ENCODE peak calls at places on chromosomes 2 and 18, in four cellular contexts. One of them, this sample, is unnamed.

GRCh38 chr2:138600732-138601437 is 99.3 kb downstream of the SPOPL start:
- DNase-seq in effector memory CD4-positive, alpha-beta T cell: no peak
- DNase-seq in GM23248: peak; percentile 4
- DNase-seq in adrenal gland: no peak
- DNase-seq in this sample: no peak

GRCh38 chr2:66929632-66930385 is 467.3 kb upstream of the ETAA1 start:
- DNase-seq in effector memory CD4-positive, alpha-beta T cell: no peak
- DNase-seq in GM23248: peak; percentile 81
- DNase-seq in adrenal gland: peak; percentile 92
- DNase-seq in this sample: no peak

GRCh38 chr18:57009836-57010235 is 137.1 kb upstream of the BOD1L2 start:
- DNase-seq in effector memory CD4-positive, alpha-beta T cell: no peak
- DNase-seq in GM23248: no peak
- DNase-seq in adrenal gland: no peak
- DNase-seq in this sample: no peak

GRCh38 chr2:233079473-233079877 is 19.3 kb downstream of the INPP5D start:
- DNase-seq in effector memory CD4-positive, alpha-beta T cell: peak; percentile 23
- DNase-seq in GM23248: no peak
- DNase-seq in adrenal gland: no peak
- DNase-seq in this sample: no peak

GRCh38 chr2:24920813-24921441 is 890 bp upstream of the ADCY3 start:
- DNase-seq in effector memory CD4-positive, alpha-beta T cell: no peak
- DNase-seq in GM23248: no peak
- DNase-seq in adrenal gland: no peak
- DNase-seq in this sample: peak; percentile 78

GRCh38 chr2:45123065-45123464 is 113.8 kb upstream of the SIX2 start:
- DNase-seq in effector memory CD4-positive, alpha-beta T cell: no peak
- DNase-seq in GM23248: no peak
- DNase-seq in adrenal gland: no peak
- DNase-seq in this sample: no peak

GRCh38 chr2:203346624-203347023 is 18.4 kb downstream of the ABI2 start:
- DNase-seq in effector memory CD4-positive, alpha-beta T cell: no peak
- DNase-seq in GM23248: no peak
- DNase-seq in adrenal gland: no peak
- DNase-seq in this sample: no peak

GRCh38 chr2:240013343-240013742 is 11.8 kb downstream of the NDUFA10 start:
- DNase-seq in effector memory CD4-positive, alpha-beta T cell: no peak
- DNase-seq in GM23248: peak; percentile 38
- DNase-seq in adrenal gland: no peak
- DNase-seq in this sample: no peak

GRCh38 chr2:33214857-33215256 is 261.6 kb upstream of the RASGRP3 start:
- DNase-seq in effector memory CD4-positive, alpha-beta T cell: no peak
- DNase-seq in GM23248: no peak
- DNase-seq in adrenal gland: no peak
- DNase-seq in this sample: no peak

GRCh38 chr2:33213648-33214047 is 262.8 kb upstream of the RASGRP3 start:
- DNase-seq in effector memory CD4-positive, alpha-beta T cell: no peak
- DNase-seq in GM23248: no peak
- DNase-seq in adrenal gland: no peak
- DNase-seq in this sample: no peak

GRCh38 chr2:33215299-33215698 is 261.1 kb upstream of the RASGRP3 start:
- DNase-seq in effector memory CD4-positive, alpha-beta T cell: no peak
- DNase-seq in GM23248: peak; percentile 94
- DNase-seq in adrenal gland: peak; percentile 20
- DNase-seq in this sample: no peak

GRCh38 chr2:33213244-33213643 is 263.2 kb upstream of the RASGRP3 start:
- DNase-seq in effector memory CD4-positive, alpha-beta T cell: no peak
- DNase-seq in GM23248: no peak
- DNase-seq in adrenal gland: no peak
- DNase-seq in this sample: no peak

GRCh38 chr2:33214436-33214835 is 262.0 kb upstream of the RASGRP3 start:
- DNase-seq in effector memory CD4-positive, alpha-beta T cell: no peak
- DNase-seq in GM23248: no peak
- DNase-seq in adrenal gland: no peak
- DNase-seq in this sample: no peak
- H3K4me3 ChIP-seq in effector memory CD4-positive, alpha-beta T cell: no peak overlapping the region
- H3K4me3 ChIP-seq in GM23248: no peak overlapping the region
- H3K4me3 ChIP-seq in adrenal gland: no peak overlapping the region
- H3K4me3 ChIP-seq in this sample: no peak overlapping the region

GRCh38 chr2:98607104-98607503 is 1.2 kb downstream of the COA5 start:
- DNase-seq in effector memory CD4-positive, alpha-beta T cell: no peak
- DNase-seq in GM23248: no peak
- DNase-seq in adrenal gland: no peak
- DNase-seq in this sample: no peak

GRCh38 chr2:98606431-98606830 is 1.9 kb downstream of the COA5 start:
- DNase-seq in effector memory CD4-positive, alpha-beta T cell: no peak
- DNase-seq in GM23248: no peak
- DNase-seq in adrenal gland: no peak
- DNase-seq in this sample: no peak

GRCh38 chr2:98608962-98609604 is 694 bp downstream of the UNC50 start:
- DNase-seq in effector memory CD4-positive, alpha-beta T cell: no peak
- DNase-seq in GM23248: peak; percentile 78
- DNase-seq in adrenal gland: peak; percentile 28
- DNase-seq in this sample: peak; percentile 75

GRCh38 chr2:98608118-98608961 is at the start of the genes COA5 and UNC50:
- DNase-seq in effector memory CD4-positive, alpha-beta T cell: peak; percentile 86
- DNase-seq in GM23248: peak; percentile 96
- DNase-seq in adrenal gland: peak; percentile 87
- DNase-seq in this sample: peak; percentile 96

DNA sequence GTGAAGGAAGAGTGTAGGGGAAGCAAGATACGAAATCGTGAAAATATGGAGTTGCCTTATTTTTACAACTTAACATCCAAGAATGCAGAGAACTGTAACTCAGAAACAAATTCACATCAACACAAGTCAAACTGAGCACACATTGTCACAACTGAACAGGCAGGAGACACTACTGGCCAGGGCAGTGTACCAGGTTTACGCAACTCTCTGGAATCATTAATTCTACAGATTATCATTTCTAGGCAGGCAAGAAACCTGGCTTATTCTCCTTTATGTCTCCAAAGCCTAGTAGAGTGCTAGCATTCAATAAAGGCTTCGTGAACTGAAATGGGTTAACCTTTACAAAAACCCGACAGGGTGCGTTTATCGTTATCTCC is 583 bp downstream of the COA5 start:
- DNase-seq in effector memory CD4-positive, alpha-beta T cell: no peak
- DNase-seq in GM23248: peak; percentile 57
- DNase-seq in adrenal gland: no peak
- DNase-seq in this sample: no peak
- H3K36me3 ChIP-seq in effector memory CD4-positive, alpha-beta T cell: peaks cover 10% of the 10 kb centered on the region
- H3K36me3 ChIP-seq in GM23248: peaks cover 21% of the 10 kb centered on the region
- H3K36me3 ChIP-seq in adrenal gland: peaks cover 40% of the 10 kb centered on the region
- H3K36me3 ChIP-seq in this sample: peaks cover 14% of the 10 kb centered on the region

DNA sequence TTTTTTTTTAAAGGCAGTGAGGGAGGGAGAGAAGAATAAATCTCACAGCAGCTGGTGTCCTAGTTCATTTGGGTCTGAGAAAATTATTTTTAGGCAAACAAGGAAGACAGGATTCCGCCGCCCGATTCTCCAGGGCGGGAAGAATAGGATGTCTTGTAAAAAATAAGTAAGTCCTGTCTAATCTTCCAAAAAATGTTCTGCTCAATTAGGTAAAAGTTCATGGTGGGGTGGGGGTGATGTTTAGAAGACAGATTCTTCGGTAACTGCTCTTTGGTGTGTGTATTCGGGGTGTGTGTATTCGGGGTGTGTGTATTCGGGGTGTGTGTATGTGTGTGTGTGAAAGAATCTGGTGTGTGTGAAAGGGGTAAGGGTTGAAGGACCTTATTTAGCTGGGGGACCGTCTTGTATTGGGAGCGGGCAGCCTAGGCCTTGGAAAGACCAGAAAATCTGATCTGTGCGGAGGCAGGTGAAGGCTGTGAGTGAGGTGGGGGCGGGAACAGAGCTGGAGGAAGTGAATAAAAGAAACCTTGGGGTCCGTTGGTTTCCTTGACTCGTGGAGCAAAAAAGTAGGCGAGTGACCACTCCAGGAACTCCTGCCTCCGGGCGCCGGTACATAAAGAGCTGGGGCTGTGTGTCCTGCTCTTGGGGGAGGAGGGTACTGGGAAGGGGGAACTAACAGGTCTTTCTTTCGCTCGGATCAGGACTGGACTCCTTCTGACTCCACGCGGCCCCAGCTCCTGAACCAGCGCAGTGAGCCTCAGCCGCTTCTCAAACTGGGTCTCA is 4.4 kb upstream of the PAX3 start:
- DNase-seq in effector memory CD4-positive, alpha-beta T cell: no peak
- DNase-seq in GM23248: no peak
- DNase-seq in adrenal gland: no peak
- DNase-seq in this sample: peak; percentile 55
- H3K27me3 ChIP-seq in effector memory CD4-positive, alpha-beta T cell: peaks cover 89% of the 10 kb centered on the region
- H3K27me3 ChIP-seq in GM23248: peaks cover 100% of the 10 kb centered on the region
- H3K27me3 ChIP-seq in adrenal gland: peaks cover 94% of the 10 kb centered on the region
- H3K27me3 ChIP-seq in this sample: peaks cover 100% of the 10 kb centered on the region

GRCh38 chr2:133941666-133942065 is 312.2 kb upstream of the MGAT5 start:
- DNase-seq in effector memory CD4-positive, alpha-beta T cell: no peak
- DNase-seq in GM23248: no peak
- DNase-seq in adrenal gland: peak; percentile 37
- DNase-seq in this sample: no peak
- H3K4me3 ChIP-seq in effector memory CD4-positive, alpha-beta T cell: no peak overlapping the region
- H3K4me3 ChIP-seq in GM23248: no peak overlapping the region
- H3K4me3 ChIP-seq in adrenal gland: no peak overlapping the region
- H3K4me3 ChIP-seq in this sample: no peak overlapping the region

GRCh38 chr2:111981666-111982065 is 73.4 kb upstream of the TMEM87B start:
- DNase-seq in effector memory CD4-positive, alpha-beta T cell: no peak
- DNase-seq in GM23248: no peak
- DNase-seq in adrenal gland: no peak
- DNase-seq in this sample: no peak
- H3K36me3 ChIP-seq in effector memory CD4-positive, alpha-beta T cell: no peaks in the 10 kb centered on the region
- H3K36me3 ChIP-seq in GM23248: no peaks in the 10 kb centered on the region
- H3K36me3 ChIP-seq in adrenal gland: peaks cover 33% of the 10 kb centered on the region
- H3K36me3 ChIP-seq in this sample: peaks cover 3% of the 10 kb centered on the region

GRCh38 chr18:70758780-70759179 is 469.9 kb downstream of the SOCS6 start:
- DNase-seq in effector memory CD4-positive, alpha-beta T cell: no peak
- DNase-seq in GM23248: no peak
- DNase-seq in adrenal gland: no peak
- DNase-seq in this sample: no peak

DNA sequence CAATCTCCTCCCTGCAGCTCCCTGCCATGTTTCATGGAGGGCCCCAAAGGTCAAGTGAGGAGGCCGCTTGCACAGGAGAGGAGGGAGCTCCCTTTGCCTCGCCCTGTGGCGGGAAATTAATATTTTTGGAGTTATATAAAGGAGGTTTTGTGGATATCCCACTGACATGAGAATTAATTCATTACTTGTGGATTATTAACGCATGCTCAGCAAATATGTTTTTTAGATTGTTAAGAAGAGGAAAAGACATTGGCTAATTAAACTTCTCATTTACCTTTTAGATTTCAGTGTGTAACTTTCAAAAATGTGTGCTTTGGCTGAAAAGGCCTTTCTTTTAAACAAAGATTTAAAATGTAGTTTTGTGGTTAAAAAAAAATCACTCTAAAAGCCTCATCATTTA is 474.0 kb downstream of the SOCS6 start:
- DNase-seq in effector memory CD4-positive, alpha-beta T cell: no peak
- DNase-seq in GM23248: no peak
- DNase-seq in adrenal gland: no peak
- DNase-seq in this sample: no peak
- H3K27me3 ChIP-seq in effector memory CD4-positive, alpha-beta T cell: no peaks in the 10 kb centered on the region
- H3K27me3 ChIP-seq in GM23248: no peaks in the 10 kb centered on the region
- H3K27me3 ChIP-seq in adrenal gland: no peaks in the 10 kb centered on the region
- H3K27me3 ChIP-seq in this sample: no peaks in the 10 kb centered on the region

This sample was measured in H7.